ENCODE peak calls at places on chromosomes 6 and 20, in six cellular contexts. E is OCI-LY7, R is IMR-90, D is keratinocyte, I is stomach, V is GM12878. Z is an unnamed sample. For H3K4me1, the result is how much of the 10 kb centered on the place peaks cover.

GRCh38 chr6:42088101-42088591 is 37.8 kb downstream of the TAF8 start:
- DNase-seq in E (no peak), R (peak), D (peak), I (no peak), V (no peak), Z (no peak)

GRCh38 chr20:934186-934840 is 18.2 kb upstream of the ANGPT4 start:
- DNase-seq in E (no peak), R (no peak), D (no peak), I (no peak), V (no peak), Z (peak)

GRCh38 chr6:25175656-25176055 is 103.5 kb upstream of the CARMIL1 start:
- DNase-seq in E (peak), R (no peak), D (no peak), I (no peak), V (no peak), Z (no peak)

GRCh38 chr6:70421509-70421908 is 8.2 kb downstream of the FAM135A start:
- DNase-seq in E (no peak), R (no peak), D (no peak), I (no peak), V (no peak), Z (no peak)

GRCh38 chr6:157455731-157456523 is 74.9 kb downstream of the ZDHHC14 start:
- DNase-seq in E (no peak), R (no peak), D (no peak), I (no peak), V (no peak), Z (no peak)

GRCh38 chr20:14116037-14116436 is 120.7 kb downstream of the MACROD2 start:
- DNase-seq in E (no peak), R (no peak), D (no peak), I (no peak), V (no peak), Z (no peak)

GRCh38 chr6:154872605-154873004 is 122.5 kb upstream of the TIAM2 start:
- DNase-seq in E (no peak), R (no peak), D (no peak), I (no peak), V (no peak), Z (no peak)

GRCh38 chr6:158910484-158911075 is 89.4 kb downstream of the RSPH3 start:
- DNase-seq in E (peak), R (no peak), D (no peak), I (peak), V (peak), Z (no peak)

GRCh38 chr6:144033816-144034540 is 25.9 kb upstream of the PLAGL1 start:
- DNase-seq in E (no peak), R (peak), D (no peak), I (no peak), V (no peak), Z (no peak)

GRCh38 chr20:46237221-46237620 is 71.1 kb downstream of the CDH22 start:
- DNase-seq in E (no peak), R (no peak), D (no peak), I (no peak), V (no peak), Z (no peak)

GRCh38 chr6:98118357-98119045 is 715.9 kb upstream of the POU3F2 start:
- DNase-seq in E (no peak), R (no peak), D (no peak), I (no peak), V (no peak), Z (no peak)

GRCh38 chr6:37480951-37481597 is 18.6 kb downstream of the CCDC167 start:
- DNase-seq in E (no peak), R (no peak), D (no peak), I (no peak), V (no peak), Z (no peak)

GRCh38 chr20:58706975-58707681 is 14.5 kb downstream of the NPEPL1 start:
- DNase-seq in E (no peak), R (no peak), D (no peak), I (no peak), V (no peak), Z (no peak)

GRCh38 chr20:24942679-24943078 is 6.4 kb upstream of the CST7 start:
- DNase-seq in E (no peak), R (no peak), D (no peak), I (no peak), V (no peak), Z (no peak)

GRCh38 chr6:103893082-103893481 is 966.6 kb downstream of the HACE1 start:
- DNase-seq in E (no peak), R (no peak), D (no peak), I (no peak), V (no peak), Z (no peak)

GRCh38 chr6:139013185-139013800 is 15.3 kb upstream of the ABRACL start:
- DNase-seq in E (no peak), R (no peak), D (no peak), I (no peak), V (no peak), Z (peak)

GRCh38 chr20:17660667-17661066 is 21.4 kb downstream of the RRBP1 start:
- DNase-seq in E (no peak), R (no peak), D (no peak), I (no peak), V (no peak), Z (no peak)

GRCh38 chr20:64146301-64146935 is 17.8 kb upstream of the MYT1 start:
- DNase-seq in E (no peak), R (no peak), D (no peak), I (no peak), V (no peak), Z (no peak)

GRCh38 chr20:8800089-8800488 is 268.8 kb upstream of the PLCB4 start:
- DNase-seq in E (no peak), R (no peak), D (no peak), I (no peak), V (no peak), Z (no peak)

GRCh38 chr6:151254451-151255081 is 14.8 kb downstream of the AKAP12 start:
- DNase-seq in E (no peak), R (peak), D (no peak), I (no peak), V (no peak), Z (no peak)

GRCh38 chr6:20028143-20028542 is 184.1 kb downstream of the MBOAT1 start:
- DNase-seq in E (no peak), R (no peak), D (no peak), I (no peak), V (no peak), Z (no peak)

GRCh38 chr6:56699066-56699654 is 56.5 kb upstream of the DST start:
- DNase-seq in E (peak), R (peak), D (no peak), I (no peak), V (no peak), Z (no peak)

GRCh38 chr6:166511316-166511715 is 75.2 kb downstream of the RAMACL start:
- DNase-seq in E (no peak), R (no peak), D (no peak), I (no peak), V (no peak), Z (no peak)

GRCh38 chr20:7926767-7927166 is 13.5 kb downstream of the HAO1 start:
- DNase-seq in E (peak), R (peak), D (no peak), I (no peak), V (no peak), Z (no peak)

GRCh38 chr6:27177454-27178000 is 70.0 kb upstream of the PRSS16 start:
- DNase-seq in E (peak), R (peak), D (peak), I (peak), V (no peak), Z (peak)

GRCh38 chr6:39225946-39226437 is 3.3 kb downstream of the KCNK5 start:
- DNase-seq in E (no peak), R (no peak), D (no peak), I (no peak), V (peak), Z (peak)

GRCh38 chr20:62496525-62497218 is 20.9 kb upstream of the GATA5 start:
- DNase-seq in E (peak), R (no peak), D (no peak), I (no peak), V (no peak), Z (no peak)

GRCh38 chr6:125203395-125203794 is 49.8 kb downstream of the TPD52L1 start:
- DNase-seq in E (no peak), R (no peak), D (no peak), I (no peak), V (no peak), Z (no peak)

GRCh38 chr6:84816196-84816745 is 51.9 kb upstream of the TBX18 start:
- DNase-seq in E (no peak), R (no peak), D (no peak), I (no peak), V (no peak), Z (no peak)

GRCh38 chr6:107369493-107369892 is 89.9 kb downstream of the PDSS2 start:
- DNase-seq in E (no peak), R (no peak), D (no peak), I (no peak), V (no peak), Z (no peak)

DNA sequence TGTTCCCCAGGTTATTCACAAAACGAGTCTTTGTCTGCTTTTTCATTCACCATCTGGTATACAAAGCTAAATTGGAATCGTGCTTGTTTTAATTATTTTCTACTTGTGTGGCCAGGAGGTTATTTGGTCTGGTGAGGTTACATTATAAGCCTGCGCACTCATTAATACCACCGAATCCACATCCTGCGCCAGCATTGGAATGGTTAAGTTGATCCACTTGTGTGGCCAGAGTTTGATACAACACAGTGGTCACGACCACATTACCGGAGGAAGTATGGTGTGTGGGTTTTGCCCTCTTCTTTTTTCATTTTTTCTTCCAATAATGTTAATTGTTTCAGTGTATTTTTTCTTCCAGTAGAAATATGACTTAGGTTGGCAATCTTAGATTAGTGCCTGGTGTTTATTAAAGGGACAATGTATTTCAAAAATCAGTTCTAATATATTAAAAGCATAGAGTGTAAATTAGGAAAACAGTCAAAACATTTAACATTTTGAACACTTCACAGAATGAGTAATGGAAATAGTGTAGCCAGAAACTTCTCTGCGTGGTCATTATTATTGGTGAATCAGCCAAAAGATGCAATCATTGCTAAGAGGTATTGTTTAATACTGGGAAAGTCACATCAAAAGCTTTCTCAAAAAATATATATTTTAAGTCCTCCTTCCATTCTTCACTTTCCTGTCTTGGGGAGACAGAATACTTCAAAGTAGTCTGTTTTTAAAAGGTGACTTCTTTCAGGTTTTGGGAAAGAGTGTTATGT is 84.5 kb downstream of the JARID2 start:
- DNase-seq in E (no peak), R (peak), D (no peak), I (no peak), V (no peak), Z (no peak)
- H3K4me1 ChIP-seq in E (half or more), R (under half), D (under half), I (under half), V (half or more), Z (under half)

GRCh38 chr20:33434434-33434833 is 9.1 kb downstream of the SNTA1 start:
- DNase-seq in E (no peak), R (no peak), D (no peak), I (no peak), V (no peak), Z (no peak)

GRCh38 chr20:33437141-33437911 is 6.2 kb downstream of the SNTA1 start:
- DNase-seq in E (no peak), R (peak), D (no peak), I (no peak), V (no peak), Z (no peak)

GRCh38 chr20:33433465-33433864 is 10.1 kb downstream of the SNTA1 start:
- DNase-seq in E (no peak), R (no peak), D (no peak), I (peak), V (no peak), Z (no peak)

GRCh38 chr20:33433875-33434274 is 9.7 kb downstream of the SNTA1 start:
- DNase-seq in E (no peak), R (no peak), D (no peak), I (no peak), V (no peak), Z (no peak)

GRCh38 chr20:33431797-33432381 is 11.7 kb downstream of the SNTA1 start:
- DNase-seq in E (no peak), R (no peak), D (no peak), I (peak), V (no peak), Z (no peak)
- H3K27ac ChIP-seq in E (no peak), R (no peak), D (no peak), I (peak), V (no peak), Z (no peak)

GRCh38 chr20:48563191-48563884 is 264.5 kb downstream of the PREX1 start:
- DNase-seq in E (no peak), R (no peak), D (no peak), I (no peak), V (no peak), Z (no peak)

GRCh38 chr20:48568520-48568919 is 259.3 kb downstream of the PREX1 start:
- DNase-seq in E (no peak), R (no peak), D (no peak), I (no peak), V (no peak), Z (no peak)

GRCh38 chr20:48567145-48567544 is 260.7 kb downstream of the PREX1 start:
- DNase-seq in E (no peak), R (no peak), D (no peak), I (no peak), V (no peak), Z (no peak)

DNA sequence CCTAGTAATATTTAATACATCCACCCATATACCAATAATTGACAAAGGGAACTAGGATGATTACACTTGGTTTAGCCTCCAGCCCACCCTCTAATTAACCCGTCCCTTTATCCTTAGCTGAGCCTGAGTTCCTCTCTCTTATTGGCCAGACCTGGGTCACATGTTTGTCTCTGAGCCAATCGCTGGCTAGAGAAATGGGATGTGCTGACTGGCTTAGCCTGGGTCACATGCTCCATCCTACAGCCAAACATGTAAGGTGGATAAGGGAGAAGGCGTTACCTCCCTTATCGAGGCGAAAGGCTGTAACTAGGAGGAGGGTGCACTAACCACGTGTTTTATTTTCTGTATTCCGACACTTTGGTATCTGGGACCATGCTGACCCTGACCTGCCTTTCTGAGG is 262.8 kb downstream of the PREX1 start:
- DNase-seq in E (no peak), R (no peak), D (no peak), I (no peak), V (no peak), Z (no peak)
- TF ChIP-seq CTCF in E (no peak), R (no peak), D (no peak), I (no peak), V (no peak), Z (no peak)

GRCh38 chr6:30206152-30206551 is 7.1 kb downstream of the TRIM26 start:
- DNase-seq in E (no peak), R (peak), D (no peak), I (no peak), V (no peak), Z (no peak)

GRCh38 chr6:30202366-30202765 is 10.8 kb downstream of the TRIM26 start:
- DNase-seq in E (no peak), R (no peak), D (no peak), I (no peak), V (no peak), Z (no peak)

GRCh38 chr6:30207619-30208295 is 5.4 kb downstream of the TRIM26 start:
- DNase-seq in E (no peak), R (no peak), D (no peak), I (no peak), V (no peak), Z (no peak)

GRCh38 chr6:30211306-30211705 is 1.9 kb downstream of the TRIM26 start:
- DNase-seq in E (peak), R (no peak), D (no peak), I (no peak), V (no peak), Z (no peak)

GRCh38 chr6:30206799-30207618 is 6.2 kb downstream of the TRIM26 start:
- DNase-seq in E (peak), R (peak), D (no peak), I (peak), V (no peak), Z (peak)
- H3K4me1 ChIP-seq in E (half or more), R (under half), D (under half), I (half or more), V (half or more), Z (under half)

DNA sequence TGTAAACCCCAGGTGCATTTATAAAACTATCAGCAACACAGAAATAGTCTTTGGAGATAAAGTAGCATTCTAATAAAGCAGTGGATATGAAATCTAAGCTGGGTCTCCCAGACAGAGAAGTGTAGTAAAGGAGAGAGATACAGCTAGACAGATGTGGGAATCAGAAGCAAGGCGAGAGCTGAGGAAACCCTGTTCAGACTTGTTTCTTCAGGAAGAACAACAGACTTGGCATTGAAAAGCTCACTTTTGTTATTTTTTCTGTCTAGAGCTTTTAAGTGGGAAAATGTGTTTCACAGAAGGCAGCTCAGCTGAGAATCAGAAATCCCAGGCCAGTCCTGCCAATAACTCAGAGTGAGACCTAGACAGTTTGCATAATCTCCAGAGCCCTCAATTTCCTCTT is 52.9 kb downstream of the SLC35B3 start:
- DNase-seq in E (no peak), R (no peak), D (no peak), I (no peak), V (no peak), Z (no peak)
- H3K27ac ChIP-seq in E (no peak), R (no peak), D (no peak), I (no peak), V (no peak), Z (no peak)

DNA sequence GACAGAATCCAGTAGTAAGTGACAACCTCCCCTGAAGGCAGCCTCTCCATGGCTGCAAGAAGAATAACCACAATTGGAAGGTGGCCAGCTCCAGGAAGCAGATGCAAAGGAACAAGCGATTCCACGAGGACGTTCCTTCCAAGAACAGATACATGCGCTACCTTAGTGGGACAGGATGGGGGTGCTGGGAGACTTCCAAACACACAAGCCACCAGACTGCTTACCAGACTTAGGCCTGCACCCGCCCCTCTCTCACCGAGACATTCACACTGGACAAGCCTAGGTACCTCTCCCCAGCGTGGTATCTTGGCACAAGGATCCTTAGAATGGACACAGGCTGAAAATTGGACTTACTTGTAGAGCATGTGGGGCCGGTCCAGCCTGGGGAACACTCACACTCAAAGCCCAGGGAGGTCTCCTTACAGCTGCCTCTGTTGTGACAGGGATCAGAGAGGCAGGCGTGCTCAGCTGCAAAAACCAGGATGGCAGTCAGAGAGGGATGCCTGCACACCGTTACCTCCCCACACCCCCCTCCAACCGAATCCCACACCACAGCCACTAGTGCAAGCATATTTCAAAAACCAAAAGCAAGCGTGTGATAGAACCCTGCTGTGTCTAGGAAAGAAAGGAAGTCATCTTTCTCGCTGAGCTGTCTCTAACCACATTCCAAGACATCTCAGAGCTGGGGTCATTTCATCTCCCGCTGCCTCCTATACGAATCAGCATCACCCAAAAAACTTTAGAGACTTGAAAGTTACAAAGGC is 22.4 kb downstream of the JAG1 start:
- DNase-seq in E (no peak), R (peak), D (no peak), I (no peak), V (no peak), Z (no peak)
- TF ChIP-seq CTCF in E (no peak), R (no peak), D (no peak), I (no peak), V (no peak), Z (no peak)

GRCh38 chr20:36090223-36090622 is 64.3 kb upstream of the EPB41L1 start:
- DNase-seq in E (no peak), R (no peak), D (no peak), I (no peak), V (no peak), Z (no peak)

GRCh38 chr20:36084356-36084755 is 70.2 kb upstream of the EPB41L1 start:
- DNase-seq in E (no peak), R (no peak), D (no peak), I (no peak), V (no peak), Z (no peak)

GRCh38 chr20:36084897-36085617 is 69.5 kb upstream of the EPB41L1 start:
- DNase-seq in E (no peak), R (no peak), D (no peak), I (no peak), V (no peak), Z (no peak)

GRCh38 chr20:36085686-36086267 is 68.8 kb upstream of the EPB41L1 start:
- DNase-seq in E (no peak), R (peak), D (peak), I (peak), V (no peak), Z (no peak)

DNA sequence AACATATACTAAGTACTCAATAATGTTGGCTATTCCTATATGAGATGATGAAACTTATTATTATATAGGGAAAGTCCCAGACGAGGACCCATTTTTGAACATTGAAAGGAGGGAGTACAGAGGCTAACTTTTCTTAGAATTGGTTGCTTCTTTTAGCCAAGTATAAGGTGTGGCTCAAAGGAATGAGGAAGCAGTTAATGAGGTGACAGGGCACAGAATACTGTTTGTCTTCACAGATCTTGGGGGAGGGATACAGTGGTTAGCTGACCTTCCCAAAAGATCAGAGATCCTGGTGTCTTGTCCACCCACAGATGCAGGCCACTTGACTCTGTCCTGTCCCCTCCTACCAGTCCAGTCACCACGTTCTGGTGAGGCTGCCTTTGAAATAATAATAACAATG is 67.8 kb upstream of the EPB41L1 start:
- DNase-seq in E (no peak), R (no peak), D (no peak), I (no peak), V (no peak), Z (no peak)
- H3K4me1 ChIP-seq in E (under half), R (under half), D (under half), I (under half), V (under half), Z (under half)

Z was measured in right lobe of liver.